ENCODE peak calls at places on chromosomes 1 and 21, in seven cellular contexts. C, L, E, H, F, W and N are unnamed samples.

GRCh38 chr1:183515002-183515689 is 42.8 kb downstream of the SMG7 start:
- DNase-seq in C (no peak), L (peak; percentile 95), E (peak; percentile 66), H (peak; percentile 22), F (peak; percentile 91), W (no peak), N (peak; percentile 53)

GRCh38 chr1:7583291-7584096 is 187.6 kb upstream of the VAMP3 start:
- DNase-seq in C (no peak), L (no peak), E (no peak), H (no peak), F (no peak), W (no peak), N (no peak)

GRCh38 chr1:51768971-51769601 is 109.4 kb downstream of the NRDC start:
- DNase-seq in C (no peak), L (peak; percentile 73), E (peak; percentile 76), H (peak; percentile 77), F (peak; percentile 75), W (peak; percentile 66), N (peak; percentile 68)

GRCh38 chr1:209435654-209436566 is 147.6 kb upstream of the CAMK1G start:
- DNase-seq in C (no peak), L (peak; percentile 68), E (peak; percentile 75), H (peak; percentile 90), F (peak; percentile 80), W (peak; percentile 65), N (peak; percentile 73)

GRCh38 chr1:153987621-153988020 is 1.5 kb upstream of the RAB13 start:
- DNase-seq in C (no peak), L (no peak), E (no peak), H (no peak), F (no peak), W (no peak), N (no peak)

GRCh38 chr21:42527489-42528158 is 14.0 kb downstream of the SLC37A1 start:
- DNase-seq in C (peak; percentile 53), L (no peak), E (no peak), H (no peak), F (no peak), W (no peak), N (no peak)

GRCh38 chr1:65541161-65541560 is 120.7 kb downstream of the LEPR start:
- DNase-seq in C (no peak), L (peak; percentile 36), E (no peak), H (no peak), F (no peak), W (no peak), N (no peak)

GRCh38 chr1:160414836-160415235 is 14.5 kb downstream of the VANGL2 start:
- DNase-seq in C (no peak), L (no peak), E (no peak), H (no peak), F (no peak), W (no peak), N (no peak)

GRCh38 chr1:202084791-202085681 is 37.7 kb upstream of the GPR37L1 start:
- DNase-seq in C (no peak), L (no peak), E (no peak), H (no peak), F (no peak), W (peak; percentile 74), N (no peak)

GRCh38 chr1:235910357-235911299 is 43.9 kb upstream of the LYST start:
- DNase-seq in C (no peak), L (peak; percentile 98), E (peak; percentile 97), H (peak; percentile 86), F (peak; percentile 95), W (no peak), N (peak; percentile 94)

GRCh38 chr1:22529901-22530621 is 33.2 kb upstream of the EPHA8 start:
- DNase-seq in C (no peak), L (no peak), E (no peak), H (peak; percentile 51), F (no peak), W (no peak), N (no peak)

GRCh38 chr1:200267458-200267857 is 142.4 kb downstream of the ZNF281 start:
- DNase-seq in C (no peak), L (no peak), E (no peak), H (no peak), F (no peak), W (no peak), N (no peak)

GRCh38 chr1:226449823-226450222 is 41.9 kb upstream of the PARP1 start:
- DNase-seq in C (no peak), L (no peak), E (no peak), H (no peak), F (no peak), W (no peak), N (no peak)

GRCh38 chr1:24830680-24831272 is 85.5 kb downstream of the CLIC4 start:
- DNase-seq in C (no peak), L (peak; percentile 76), E (peak; percentile 84), H (peak; percentile 51), F (peak; percentile 74), W (peak; percentile 78), N (peak; percentile 47)

GRCh38 chr1:53076721-53077598 is 14.9 kb downstream of the PODN start:
- DNase-seq in C (no peak), L (no peak), E (no peak), H (no peak), F (no peak), W (no peak), N (no peak)

GRCh38 chr1:175016073-175016722 is 7.0 kb downstream of the MRPS14 start:
- DNase-seq in C (no peak), L (peak; percentile 62), E (peak; percentile 63), H (peak; percentile 33), F (peak; percentile 86), W (no peak), N (no peak)

GRCh38 chr1:178727014-178727895 is 2.2 kb downstream of the RALGPS2 start:
- DNase-seq in C (no peak), L (peak; percentile 47), E (peak; percentile 38), H (no peak), F (peak; percentile 42), W (no peak), N (no peak)

GRCh38 chr1:175471039-175471800 is 272.2 kb downstream of the TNR start:
- DNase-seq in C (no peak), L (no peak), E (peak; percentile 4), H (no peak), F (no peak), W (no peak), N (peak; percentile 39)

GRCh38 chr1:167720965-167721616 is 691 bp upstream of the MPZL1 start:
- DNase-seq in C (no peak), L (peak; percentile 76), E (peak; percentile 73), H (peak; percentile 64), F (peak; percentile 63), W (no peak), N (peak; percentile 51)

GRCh38 chr1:181133441-181133951 is 45.0 kb downstream of the IER5 start:
- DNase-seq in C (no peak), L (no peak), E (no peak), H (no peak), F (no peak), W (no peak), N (no peak)

GRCh38 chr1:20265243-20265642 is 25.4 kb upstream of the VWA5B1 start:
- DNase-seq in C (no peak), L (no peak), E (peak; percentile 8), H (no peak), F (no peak), W (no peak), N (no peak)

GRCh38 chr1:182295697-182296096 is 95.9 kb downstream of the GLUL start:
- DNase-seq in C (no peak), L (no peak), E (no peak), H (no peak), F (no peak), W (no peak), N (no peak)

GRCh38 chr1:208206092-208206698 is 38.0 kb downstream of the PLXNA2 start:
- DNase-seq in C (no peak), L (no peak), E (no peak), H (no peak), F (no peak), W (no peak), N (no peak)

GRCh38 chr1:57307382-57307781 is 116.5 kb downstream of the DAB1 start:
- DNase-seq in C (peak; percentile 46), L (no peak), E (no peak), H (no peak), F (no peak), W (no peak), N (peak; percentile 22)

GRCh38 chr1:116877369-116877768 is 32.3 kb upstream of the PTGFRN start:
- DNase-seq in C (no peak), L (no peak), E (no peak), H (no peak), F (no peak), W (no peak), N (no peak)

GRCh38 chr21:38811257-38811656 is 5.5 kb downstream of the ETS2 start:
- DNase-seq in C (no peak), L (peak; percentile 98), E (peak; percentile 93), H (peak; percentile 73), F (peak; percentile 88), W (no peak), N (no peak)

GRCh38 chr1:235018161-235018560 is 110.5 kb downstream of the TOMM20 start:
- DNase-seq in C (no peak), L (peak; percentile 98), E (peak; percentile 98), H (peak; percentile 82), F (peak; percentile 98), W (no peak), N (peak; percentile 90)

GRCh38 chr21:38958940-38959685 is 153.4 kb downstream of the ETS2 start:
- DNase-seq in C (no peak), L (peak; percentile 96), E (peak; percentile 56), H (peak; percentile 67), F (peak; percentile 76), W (no peak), N (peak; percentile 61)

GRCh38 chr1:109768700-109769325 is 5.1 kb upstream of the EPS8L3 start:
- DNase-seq in C (no peak), L (no peak), E (no peak), H (no peak), F (no peak), W (no peak), N (no peak)

GRCh38 chr1:183163311-183163710 is 22.8 kb upstream of the LAMC2 start:
- DNase-seq in C (no peak), L (peak; percentile 92), E (peak; percentile 81), H (peak; percentile 55), F (peak; percentile 88), W (no peak), N (peak; percentile 56)

GRCh38 chr1:54542120-54542961 is 5.7 kb upstream of the ACOT11 start:
- DNase-seq in C (peak; percentile 43), L (peak; percentile 41), E (peak; percentile 78), H (peak; percentile 84), F (peak; percentile 66), W (peak; percentile 90), N (peak; percentile 88)

GRCh38 chr1:46519209-46519608 is 29.6 kb downstream of the DMBX1 start:
- DNase-seq in C (no peak), L (no peak), E (no peak), H (peak; percentile 40), F (peak; percentile 29), W (no peak), N (no peak)

GRCh38 chr21:34126269-34126668 is 52.9 kb downstream of the MRPS6 start:
- DNase-seq in C (peak; percentile 29), L (peak; percentile 38), E (peak; percentile 56), H (no peak), F (peak; percentile 35), W (no peak), N (no peak)

GRCh38 chr1:15835741-15836510 is 11.6 kb upstream of the SPEN start:
- DNase-seq in C (peak; percentile 96), L (peak; percentile 99), E (peak; percentile 100), H (peak; percentile 96), F (peak; percentile 99), W (peak; percentile 98), N (peak; percentile 99)